ENCODE peak calls at places on chromosomes 4 and X, in nine cellular contexts. X is progenitor cell of endocrine pancreas, T is EL, S is ELR, A is small intestine, R is occipital lobe, J is AG04450, B is GM04503, Q is nucleus accumbens. W is an unnamed sample.

GRCh38 chrX:119880552-119881437 is 9.2 kb downstream of the NDUFA1 start:
- DNase-seq in R (no peak), B (no peak), S (peak; percentile 65), X (no peak), J (no peak), Q (no peak), A (peak; percentile 55), T (peak; percentile 56), W (peak; percentile 27)

GRCh38 chrX:22095306-22095705 is 63.2 kb downstream of the PHEX start:
- DNase-seq in Q (no peak), J (no peak), R (no peak), X (no peak), A (peak; percentile 55), B (no peak), S (no peak), T (no peak), W (no peak)

GRCh38 chr4:89305712-89306437 is 1.7 kb downstream of the GPRIN3 start:
- DNase-seq in S (no peak), B (no peak), R (no peak), T (no peak), J (no peak), X (no peak), Q (no peak), A (peak; percentile 72), W (no peak)

GRCh38 chr4:75512336-75513211 is 1.6 kb downstream of the RCHY1 start:
- DNase-seq in J (no peak), A (peak; percentile 7), X (no peak), T (peak; percentile 59), R (no peak), B (peak; percentile 24), S (peak; percentile 67), Q (no peak), W (no peak)

GRCh38 chr4:156672492-156672891 is 299.1 kb downstream of the PDGFC start:
- DNase-seq in X (no peak), Q (no peak), S (no peak), B (peak; percentile 17), J (no peak), T (no peak), R (peak; percentile 37), A (no peak), W (no peak)

GRCh38 chr4:179709961-179710624 is 2267.9 kb upstream of the AGA start:
- DNase-seq in T (no peak), X (no peak), B (no peak), Q (no peak), A (no peak), R (no peak), J (no peak), S (no peak), W (peak; percentile 29)

GRCh38 chrX:134604701-134605271 is 53.5 kb downstream of the PLAC1 start:
- DNase-seq in X (no peak), T (no peak), J (no peak), Q (no peak), S (peak; percentile 29), B (no peak), R (no peak), A (peak; percentile 15), W (no peak)

GRCh38 chr4:117154251-117154650 is 68.9 kb upstream of the TRAM1L1 start:
- DNase-seq in T (no peak), R (no peak), S (no peak), J (no peak), Q (no peak), A (no peak), B (no peak), X (no peak), W (no peak)

GRCh38 chrX:81195712-81196111 is 6.0 kb downstream of the HMGN5 start:
- DNase-seq in X (peak; percentile 16), B (no peak), S (peak; percentile 60), A (peak; percentile 55), R (no peak), Q (no peak), J (no peak), T (peak; percentile 50), W (peak; percentile 8)

GRCh38 chr4:177371452-177371851 is 61.8 kb downstream of the NEIL3 start:
- DNase-seq in Q (no peak), A (no peak), X (no peak), B (no peak), T (no peak), S (no peak), R (no peak), J (no peak), W (peak; percentile 78)

W was measured in NCI-H748 treated with DMSO at 0.1 percent for 48 hours.